ENCODE peak calls at places on chromosomes 1 and 21, in five cellular contexts. One of them, this sample, is unnamed. For H3K4me1, the result is how much of the 10 kb centered on the place peaks cover.

GRCh38 chr1:47868348-47868676 is 128.9 kb downstream of the TRABD2B start:
- DNase-seq in heart left ventricle: no peak
- DNase-seq in left ventricle myocardium inferior: no peak
- DNase-seq in right cardiac atrium: no peak
- DNase-seq in uterus: no peak
- DNase-seq in this sample: no peak

GRCh38 chr1:226938903-226939438 is 1.1 kb upstream of the COQ8A start:
- DNase-seq in right cardiac atrium: no peak
- DNase-seq in uterus: no peak
- DNase-seq in left ventricle myocardium inferior: no peak
- DNase-seq in heart left ventricle: no peak
- DNase-seq in this sample: peak

GRCh38 chr1:79787631-79788030 is 781.1 kb upstream of the ADGRL4 start:
- DNase-seq in uterus: no peak
- DNase-seq in left ventricle myocardium inferior: no peak
- DNase-seq in heart left ventricle: no peak
- DNase-seq in right cardiac atrium: no peak
- DNase-seq in this sample: no peak

GRCh38 chr1:73161418-73161817 is 879.1 kb upstream of the NEGR1 start:
- DNase-seq in heart left ventricle: no peak
- DNase-seq in uterus: no peak
- DNase-seq in right cardiac atrium: no peak
- DNase-seq in left ventricle myocardium inferior: no peak
- DNase-seq in this sample: no peak

GRCh38 chr1:237851209-237851845 is 39.4 kb downstream of the ZP4 start:
- DNase-seq in heart left ventricle: no peak
- DNase-seq in left ventricle myocardium inferior: no peak
- DNase-seq in uterus: no peak
- DNase-seq in right cardiac atrium: peak
- DNase-seq in this sample: peak

GRCh38 chr1:236636017-236636416 is 31.7 kb upstream of the HEATR1 start:
- DNase-seq in heart left ventricle: peak
- DNase-seq in left ventricle myocardium inferior: no peak
- DNase-seq in uterus: no peak
- DNase-seq in right cardiac atrium: no peak
- DNase-seq in this sample: no peak

GRCh38 chr1:5826601-5827000 is 165.6 kb downstream of the NPHP4 start:
- DNase-seq in heart left ventricle: no peak
- DNase-seq in left ventricle myocardium inferior: no peak
- DNase-seq in right cardiac atrium: no peak
- DNase-seq in uterus: no peak
- DNase-seq in this sample: no peak

GRCh38 chr1:25543425-25544242 is at the start of gene LDLRAP1:
- DNase-seq in uterus: peak
- DNase-seq in heart left ventricle: peak
- DNase-seq in left ventricle myocardium inferior: peak
- DNase-seq in right cardiac atrium: peak
- DNase-seq in this sample: peak

GRCh38 chr1:91830242-91831131 is 55.5 kb downstream of the TGFBR3 start:
- DNase-seq in left ventricle myocardium inferior: peak
- DNase-seq in heart left ventricle: peak
- DNase-seq in right cardiac atrium: peak
- DNase-seq in uterus: peak
- DNase-seq in this sample: peak

GRCh38 chr1:64759968-64760367 is 15.1 kb downstream of the RAVER2 start:
- DNase-seq in uterus: no peak
- DNase-seq in heart left ventricle: no peak
- DNase-seq in right cardiac atrium: no peak
- DNase-seq in left ventricle myocardium inferior: no peak
- DNase-seq in this sample: peak

GRCh38 chr1:31507221-31507620 is 69.1 kb upstream of the TINAGL1 start:
- DNase-seq in uterus: no peak
- DNase-seq in right cardiac atrium: no peak
- DNase-seq in left ventricle myocardium inferior: no peak
- DNase-seq in heart left ventricle: no peak
- DNase-seq in this sample: peak

GRCh38 chr1:79657916-79658662 is 651.6 kb upstream of the ADGRL4 start:
- DNase-seq in heart left ventricle: no peak
- DNase-seq in left ventricle myocardium inferior: no peak
- DNase-seq in uterus: no peak
- DNase-seq in right cardiac atrium: no peak
- DNase-seq in this sample: no peak

GRCh38 chr1:227545361-227545760 is 18.0 kb upstream of the ZNF678 start:
- DNase-seq in heart left ventricle: no peak
- DNase-seq in uterus: no peak
- DNase-seq in left ventricle myocardium inferior: no peak
- DNase-seq in right cardiac atrium: no peak
- DNase-seq in this sample: no peak

GRCh38 chr1:81710858-81711257 is 89.9 kb upstream of the ADGRL2 start:
- DNase-seq in uterus: no peak
- DNase-seq in left ventricle myocardium inferior: no peak
- DNase-seq in heart left ventricle: no peak
- DNase-seq in right cardiac atrium: no peak
- DNase-seq in this sample: no peak

GRCh38 chr1:35005711-35006110 is 20.6 kb upstream of the TMEM35B start:
- DNase-seq in right cardiac atrium: no peak
- DNase-seq in uterus: no peak
- DNase-seq in heart left ventricle: no peak
- DNase-seq in left ventricle myocardium inferior: no peak
- DNase-seq in this sample: no peak

GRCh38 chr1:30374400-30375070 is 348.9 kb downstream of the MATN1 start:
- DNase-seq in right cardiac atrium: no peak
- DNase-seq in uterus: no peak
- DNase-seq in left ventricle myocardium inferior: no peak
- DNase-seq in heart left ventricle: no peak
- DNase-seq in this sample: no peak

GRCh38 chr21:46056450-46056903 is 41.4 kb upstream of the COL6A2 start:
- DNase-seq in left ventricle myocardium inferior: peak
- DNase-seq in uterus: peak
- DNase-seq in right cardiac atrium: peak
- DNase-seq in heart left ventricle: peak
- DNase-seq in this sample: no peak

GRCh38 chr21:33403128-33403785 is at the start of gene IFNGR2:
- DNase-seq in uterus: peak
- DNase-seq in right cardiac atrium: peak
- DNase-seq in heart left ventricle: peak
- DNase-seq in left ventricle myocardium inferior: peak
- DNase-seq in this sample: no peak

GRCh38 chr1:97654866-97655265 is 266.0 kb downstream of the DPYD start:
- DNase-seq in right cardiac atrium: no peak
- DNase-seq in left ventricle myocardium inferior: no peak
- DNase-seq in heart left ventricle: no peak
- DNase-seq in uterus: no peak
- DNase-seq in this sample: no peak

GRCh38 chr1:64956733-64957441 is 9.5 kb downstream of the JAK1 start:
- DNase-seq in left ventricle myocardium inferior: no peak
- DNase-seq in uterus: no peak
- DNase-seq in heart left ventricle: no peak
- DNase-seq in right cardiac atrium: no peak
- DNase-seq in this sample: peak

GRCh38 chr1:202852163-202852904 is 36.6 kb downstream of the RABIF start:
- DNase-seq in uterus: no peak
- DNase-seq in heart left ventricle: no peak
- DNase-seq in left ventricle myocardium inferior: no peak
- DNase-seq in right cardiac atrium: peak
- DNase-seq in this sample: peak

GRCh38 chr1:54606096-54606989 is 17.0 kb downstream of the FAM151A start:
- DNase-seq in left ventricle myocardium inferior: no peak
- DNase-seq in uterus: no peak
- DNase-seq in heart left ventricle: no peak
- DNase-seq in right cardiac atrium: no peak
- DNase-seq in this sample: peak

GRCh38 chr1:21451212-21451611 is 11.3 kb downstream of the NBPF3 start:
- DNase-seq in left ventricle myocardium inferior: no peak
- DNase-seq in right cardiac atrium: no peak
- DNase-seq in uterus: no peak
- DNase-seq in heart left ventricle: no peak
- DNase-seq in this sample: no peak

GRCh38 chr1:44677201-44677520 is 2.6 kb downstream of the ARMH1 start:
- DNase-seq in left ventricle myocardium inferior: no peak
- DNase-seq in uterus: no peak
- DNase-seq in right cardiac atrium: no peak
- DNase-seq in heart left ventricle: no peak
- DNase-seq in this sample: peak

GRCh38 chr1:226603976-226604845 is 55.6 kb downstream of the STUM start:
- DNase-seq in uterus: no peak
- DNase-seq in right cardiac atrium: no peak
- DNase-seq in heart left ventricle: no peak
- DNase-seq in left ventricle myocardium inferior: no peak
- DNase-seq in this sample: no peak

GRCh38 chr1:242239394-242239793 is 240.5 kb upstream of the MAP1LC3C start:
- DNase-seq in left ventricle myocardium inferior: no peak
- DNase-seq in heart left ventricle: no peak
- DNase-seq in right cardiac atrium: no peak
- DNase-seq in uterus: no peak
- DNase-seq in this sample: no peak

GRCh38 chr1:118911571-118911970 is 76.6 kb downstream of the TBX15 start:
- DNase-seq in right cardiac atrium: no peak
- DNase-seq in heart left ventricle: no peak
- DNase-seq in left ventricle myocardium inferior: no peak
- DNase-seq in uterus: no peak
- DNase-seq in this sample: no peak

GRCh38 chr1:225572422-225572821 is 80.5 kb downstream of the ENAH start:
- DNase-seq in heart left ventricle: no peak
- DNase-seq in left ventricle myocardium inferior: no peak
- DNase-seq in uterus: no peak
- DNase-seq in right cardiac atrium: no peak
- DNase-seq in this sample: no peak

GRCh38 chr1:96596226-96596625 is 125.4 kb upstream of the PTBP2 start:
- DNase-seq in uterus: no peak
- DNase-seq in heart left ventricle: no peak
- DNase-seq in left ventricle myocardium inferior: no peak
- DNase-seq in right cardiac atrium: no peak
- DNase-seq in this sample: peak

GRCh38 chr1:105872761-105873286 is 1183.7 kb upstream of the PRMT6 start:
- DNase-seq in right cardiac atrium: no peak
- DNase-seq in left ventricle myocardium inferior: no peak
- DNase-seq in uterus: no peak
- DNase-seq in heart left ventricle: no peak
- DNase-seq in this sample: no peak

GRCh38 chr21:36567216-36567917 is 87.4 kb upstream of the CLDN14 start:
- DNase-seq in uterus: no peak
- DNase-seq in left ventricle myocardium inferior: no peak
- DNase-seq in heart left ventricle: no peak
- DNase-seq in right cardiac atrium: no peak
- DNase-seq in this sample: no peak

GRCh38 chr1:223652436-223652901 is 13.0 kb downstream of the CAPN8 start:
- DNase-seq in heart left ventricle: no peak
- DNase-seq in right cardiac atrium: no peak
- DNase-seq in left ventricle myocardium inferior: no peak
- DNase-seq in uterus: no peak
- DNase-seq in this sample: no peak

GRCh38 chr1:11730429-11730861 is 5.5 kb upstream of the AGTRAP start:
- DNase-seq in heart left ventricle: no peak
- DNase-seq in right cardiac atrium: no peak
- DNase-seq in uterus: no peak
- DNase-seq in left ventricle myocardium inferior: no peak
- DNase-seq in this sample: peak

GRCh38 chr1:42466030-42466429 is 2.9 kb downstream of the CCDC30 start:
- DNase-seq in right cardiac atrium: no peak
- DNase-seq in left ventricle myocardium inferior: no peak
- DNase-seq in heart left ventricle: no peak
- DNase-seq in uterus: no peak
- DNase-seq in this sample: peak

GRCh38 chr21:14875704-14876364 is 189.0 kb downstream of the NRIP1 start:
- DNase-seq in uterus: no peak
- DNase-seq in right cardiac atrium: no peak
- DNase-seq in left ventricle myocardium inferior: no peak
- DNase-seq in heart left ventricle: peak
- DNase-seq in this sample: no peak
- H3K27ac ChIP-seq in uterus: no peak
- H3K27ac ChIP-seq in right cardiac atrium: no peak
- H3K27ac ChIP-seq in left ventricle myocardium inferior: no peak
- H3K27ac ChIP-seq in heart left ventricle: no peak
- H3K27ac ChIP-seq in this sample: no peak

GRCh38 chr1:110636149-110636935 is 30.2 kb upstream of the KCNA2 start:
- DNase-seq in left ventricle myocardium inferior: no peak
- DNase-seq in heart left ventricle: no peak
- DNase-seq in uterus: no peak
- DNase-seq in right cardiac atrium: no peak
- DNase-seq in this sample: peak

GRCh38 chr1:110633646-110634030 is 27.5 kb upstream of the KCNA2 start:
- DNase-seq in left ventricle myocardium inferior: no peak
- DNase-seq in heart left ventricle: no peak
- DNase-seq in uterus: no peak
- DNase-seq in right cardiac atrium: no peak
- DNase-seq in this sample: no peak

GRCh38 chr1:110634455-110635281 is 28.5 kb upstream of the KCNA2 start:
- DNase-seq in left ventricle myocardium inferior: peak
- DNase-seq in right cardiac atrium: peak
- DNase-seq in heart left ventricle: peak
- DNase-seq in uterus: peak
- DNase-seq in this sample: peak

GRCh38 chr1:110634086-110634454 is 27.9 kb upstream of the KCNA2 start:
- DNase-seq in right cardiac atrium: no peak
- DNase-seq in left ventricle myocardium inferior: no peak
- DNase-seq in uterus: no peak
- DNase-seq in heart left ventricle: no peak
- DNase-seq in this sample: no peak

GRCh38 chr1:110635434-110635833 is 29.3 kb upstream of the KCNA2 start:
- DNase-seq in heart left ventricle: no peak
- DNase-seq in left ventricle myocardium inferior: no peak
- DNase-seq in right cardiac atrium: no peak
- DNase-seq in uterus: no peak
- DNase-seq in this sample: no peak
- H3K4me1 ChIP-seq in heart left ventricle: under half
- H3K4me1 ChIP-seq in left ventricle myocardium inferior: under half
- H3K4me1 ChIP-seq in right cardiac atrium: under half
- H3K4me1 ChIP-seq in uterus: under half
- H3K4me1 ChIP-seq in this sample: under half

GRCh38 chr1:62437273-62437945 is 560 bp downstream of the USP1 start:
- DNase-seq in uterus: no peak
- DNase-seq in left ventricle myocardium inferior: no peak
- DNase-seq in heart left ventricle: no peak
- DNase-seq in right cardiac atrium: no peak
- DNase-seq in this sample: peak
- H3K27ac ChIP-seq in uterus: peak
- H3K27ac ChIP-seq in left ventricle myocardium inferior: peak
- H3K27ac ChIP-seq in heart left ventricle: peak
- H3K27ac ChIP-seq in right cardiac atrium: peak
- H3K27ac ChIP-seq in this sample: peak

GRCh38 chr1:17791055-17791390 is 35.9 kb downstream of the ACTL8 start:
- DNase-seq in right cardiac atrium: no peak
- DNase-seq in uterus: no peak
- DNase-seq in left ventricle myocardium inferior: no peak
- DNase-seq in heart left ventricle: no peak
- DNase-seq in this sample: no peak
- H3K4me1 ChIP-seq in right cardiac atrium: under half
- H3K4me1 ChIP-seq in uterus: under half
- H3K4me1 ChIP-seq in left ventricle myocardium inferior: under half
- H3K4me1 ChIP-seq in heart left ventricle: under half
- H3K4me1 ChIP-seq in this sample: under half